ENCODE peak calls at places on chromosomes 13 and 19, in four cellular contexts. G is esophagus squamous epithelium, Q is pancreas, W is left lung. H is an unnamed sample. For H3K9me3, the result is how much of the 10 kb centered on the place peaks cover.

GRCh38 chr19:5397804-5398692 is 57.2 kb upstream of the ZNRF4 start:
- DNase-seq in G (no peak), Q (no peak), W (no peak), H (no peak)

GRCh38 chr19:1502433-1503088 is 10.3 kb downstream of the ADAMTSL5 start:
- DNase-seq in G (no peak), Q (no peak), W (no peak), H (no peak)

GRCh38 chr19:38145627-38146026 is 78.4 kb downstream of the DPF1 start:
- DNase-seq in G (no peak), Q (no peak), W (no peak), H (no peak)

GRCh38 chr13:113001251-113002140 is 32.5 kb downstream of the MCF2L start:
- DNase-seq in G (no peak), Q (peak), W (peak), H (no peak)

GRCh38 chr19:45076029-45076850 is at the start of gene ZNF296:
- DNase-seq in G (peak), Q (peak), W (peak), H (no peak)

GRCh38 chr13:66266348-66266747 is 963.8 kb downstream of the PCDH9 start:
- DNase-seq in G (no peak), Q (no peak), W (no peak), H (no peak)

GRCh38 chr19:8655340-8655709 is 24.9 kb downstream of the NFILZ start:
- DNase-seq in G (no peak), Q (no peak), W (no peak), H (no peak)

GRCh38 chr19:4633140-4633967 is 6.0 kb upstream of the TNFAIP8L1 start:
- DNase-seq in G (no peak), Q (no peak), W (peak), H (no peak)

GRCh38 chr13:41231786-41232185 is 31.6 kb downstream of the MTRF1 start:
- DNase-seq in G (no peak), Q (peak), W (peak), H (no peak)

GRCh38 chr19:48913114-48913513 is 13.0 kb downstream of the NUCB1 start:
- DNase-seq in G (no peak), Q (no peak), W (no peak), H (no peak)

GRCh38 chr13:43484432-43485225 is 302.1 kb downstream of the ENOX1 start:
- DNase-seq in G (no peak), Q (no peak), W (no peak), H (no peak)

GRCh38 chr13:30186644-30187431 is 120.5 kb downstream of the KATNAL1 start:
- DNase-seq in G (no peak), Q (no peak), W (no peak), H (no peak)

GRCh38 chr19:55369651-55370304 is 485 bp downstream of the IL11 start:
- DNase-seq in G (no peak), Q (peak), W (no peak), H (no peak)

GRCh38 chr13:75656590-75656989 is 20.5 kb downstream of the LMO7 start:
- DNase-seq in G (no peak), Q (no peak), W (no peak), H (no peak)

GRCh38 chr19:37007587-37008220 is 70.5 kb upstream of the ZNF420 start:
- DNase-seq in G (no peak), Q (peak), W (peak), H (no peak)

GRCh38 chr13:22549126-22549525 is 631.7 kb upstream of the SGCG start:
- DNase-seq in G (no peak), Q (no peak), W (no peak), H (no peak)

GRCh38 chr13:112592181-112592580 is 4.2 kb upstream of the TUBGCP3 start:
- DNase-seq in G (no peak), Q (no peak), W (no peak), H (no peak)

GRCh38 chr19:38661996-38662395 is 14.5 kb downstream of the ACTN4 start:
- DNase-seq in G (no peak), Q (no peak), W (no peak), H (no peak)

GRCh38 chr19:8028951-8029491 is 23.5 kb upstream of the CCL25 start:
- DNase-seq in G (no peak), Q (no peak), W (no peak), H (no peak)

GRCh38 chr19:7391218-7391670 is 42.5 kb downstream of the ARHGEF18 start:
- DNase-seq in G (no peak), Q (no peak), W (no peak), H (no peak)

GRCh38 chr13:79481685-79482052 is 714 bp downstream of the NDFIP2 start:
- DNase-seq in G (no peak), Q (no peak), W (no peak), H (no peak)

GRCh38 chr19:42433503-42434260 is 6.5 kb upstream of the LIPE start:
- DNase-seq in G (no peak), Q (peak), W (peak), H (no peak)

GRCh38 chr19:27745978-27746542 is 1466.9 kb downstream of the UQCRFS1 start:
- DNase-seq in G (no peak), Q (no peak), W (no peak), H (no peak)

GRCh38 chr19:13149628-13150186 is 468 bp downstream of the STX10 start:
- DNase-seq in G (no peak), Q (peak), W (peak), H (no peak)

GRCh38 chr19:4376245-4376990 is 23.9 kb downstream of the SH3GL1 start:
- DNase-seq in G (no peak), Q (no peak), W (no peak), H (no peak)

GRCh38 chr19:51372021-51372648 is 319 bp downstream of the NKG7 start:
- DNase-seq in G (no peak), Q (no peak), W (no peak), H (no peak)

GRCh38 chr13:38763446-38764381 is 76.8 kb downstream of the FREM2 start:
- DNase-seq in G (no peak), Q (no peak), W (no peak), H (peak)

GRCh38 chr19:1088419-1089066 is 6.6 kb downstream of the POLR2E start:
- DNase-seq in G (no peak), Q (peak), W (no peak), H (no peak)

GRCh38 chr19:45884682-45885555 is 1.0 kb downstream of the IRF2BP1 start:
- DNase-seq in G (no peak), Q (peak), W (no peak), H (no peak)

GRCh38 chr19:31448221-31448657 is 99.0 kb upstream of the TSHZ3 start:
- DNase-seq in G (no peak), Q (peak), W (peak), H (no peak)

GRCh38 chr13:77213644-77214043 is 113.2 kb downstream of the MYCBP2 start:
- DNase-seq in G (no peak), Q (no peak), W (no peak), H (no peak)

DNA sequence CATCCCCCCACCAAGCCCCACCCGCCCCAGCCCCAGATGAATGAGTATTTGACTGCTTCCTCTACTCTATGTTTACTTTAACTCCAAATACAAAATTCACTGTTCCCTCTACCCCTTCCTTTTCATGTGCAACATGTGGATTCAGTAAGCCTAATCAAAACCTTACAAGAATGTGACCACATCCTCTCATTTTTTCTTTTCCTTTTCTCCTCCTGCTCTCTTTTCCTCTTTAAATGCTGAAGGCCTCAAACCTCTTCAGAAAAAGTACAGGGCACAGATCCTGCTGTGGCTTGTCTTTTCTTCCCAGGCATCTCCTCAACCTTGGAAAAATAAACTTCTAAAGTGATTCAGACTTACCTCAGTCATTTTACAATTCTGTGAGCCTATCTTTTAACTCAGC is 119.0 kb downstream of the MYCBP2 start:
- DNase-seq in G (no peak), Q (no peak), W (no peak), H (peak)
- H3K27ac ChIP-seq in G (no peak), Q (no peak), W (no peak), H (peak)

DNA sequence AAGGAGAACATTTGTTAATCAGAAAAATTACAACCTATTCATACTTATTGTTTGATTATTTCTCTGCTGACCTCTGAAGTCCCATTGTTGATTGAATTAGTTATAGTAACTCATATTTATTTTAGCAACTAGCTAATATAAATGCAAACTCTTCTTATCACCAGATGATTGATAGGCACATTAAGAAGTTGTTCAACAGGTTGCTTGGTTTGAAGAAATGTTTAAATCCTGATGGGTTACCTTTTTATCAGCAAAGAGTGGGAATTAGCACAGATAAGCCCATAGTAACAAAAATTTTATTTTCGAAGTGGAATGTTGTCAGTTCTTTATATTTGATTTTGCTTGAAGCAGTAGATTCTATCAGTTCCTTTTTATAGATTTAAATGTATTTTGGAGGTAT is 44.4 kb downstream of the KLF5 start:
- DNase-seq in G (no peak), Q (no peak), W (no peak), H (no peak)
- H3K9me3 ChIP-seq in G (under half), Q (under half), W (under half), H (under half)

DNA sequence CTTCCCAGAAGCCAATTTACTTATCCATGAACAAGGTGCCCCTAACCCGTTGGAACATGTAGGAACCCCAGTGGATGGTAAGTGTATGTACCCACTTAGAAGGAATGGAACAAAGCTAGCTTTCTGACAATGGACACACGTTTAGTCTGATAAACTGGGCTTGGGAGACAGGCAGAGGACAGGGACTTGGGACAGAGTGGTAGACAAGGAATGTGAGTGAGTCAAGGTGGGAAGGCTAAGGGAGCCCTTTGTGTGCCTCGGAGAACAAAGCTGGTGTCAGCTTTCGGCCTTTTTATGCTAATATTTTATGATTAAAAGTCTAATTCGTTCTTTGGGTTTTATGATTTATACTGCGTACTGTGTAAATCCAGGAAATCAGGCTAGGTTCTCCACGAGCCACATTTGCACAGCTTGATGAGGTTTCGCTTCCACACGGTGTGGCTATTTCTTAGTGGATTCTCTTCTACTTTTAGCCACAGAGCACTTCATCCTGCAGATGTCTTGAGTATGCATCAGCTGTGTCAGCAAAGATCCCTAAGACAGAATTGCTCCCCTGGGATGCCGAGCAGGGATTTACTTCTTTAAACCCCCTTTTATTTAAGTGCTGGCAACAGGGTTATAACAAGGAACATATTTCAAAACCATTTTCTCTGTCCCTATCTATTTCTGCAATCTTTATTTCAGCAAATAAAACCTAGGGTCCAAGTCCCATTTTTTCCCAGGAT is 258.5 kb downstream of the DLEU7 start:
- DNase-seq in G (no peak), Q (no peak), W (no peak), H (peak)
- H3K27ac ChIP-seq in G (no peak), Q (no peak), W (no peak), H (no peak)

GRCh38 chr19:43839139-43839538 is 12.0 kb downstream of the ZNF283 start:
- DNase-seq in G (no peak), Q (no peak), W (no peak), H (no peak)
- H3K9me3 ChIP-seq in G (half or more), Q (under half), W (under half), H (under half)

H was measured in SK-N-MC.